ENCODE peak calls at places on chromosome 5, in six cellular contexts. R is MV-4-11, M is body of pancreas, D is HTR-8/SVneo, Z is HCEC 1CT, E is lung microvascular endothelial cell. Y is an unnamed sample.

GRCh38 chr5:180201051-180201987 is 7.7 kb downstream of the RASGEF1C start:
- DNase-seq in Z (no peak), D (peak; percentile 61), E (peak; percentile 53), M (peak; percentile 54), R (no peak), Y (peak; percentile 39)

GRCh38 chr5:52906845-52907244 is 82.3 kb upstream of the ITGA2 start:
- DNase-seq in E (no peak), D (no peak), Z (no peak), M (no peak), R (no peak), Y (no peak)

GRCh38 chr5:55022454-55022853 is 1.6 kb upstream of the GZMK start:
- DNase-seq in Z (no peak), E (no peak), D (no peak), M (no peak), R (no peak), Y (no peak)

GRCh38 chr5:160747963-160748362 is 104.0 kb downstream of the ATP10B start:
- DNase-seq in M (no peak), Z (no peak), D (no peak), E (no peak), R (no peak), Y (no peak)

GRCh38 chr5:171667341-171668096 is 118.1 kb upstream of the SMIM23 start:
- DNase-seq in M (peak; percentile 66), D (peak; percentile 69), E (peak; percentile 71), Z (no peak), R (no peak), Y (no peak)

GRCh38 chr5:14364096-14364495 is 217.5 kb upstream of the OTULINL start:
- DNase-seq in M (no peak), E (no peak), R (peak; percentile 9), Z (peak; percentile 8), D (no peak), Y (peak; percentile 51)

GRCh38 chr5:137621861-137622823 is 113.7 kb downstream of the KLHL3 start:
- DNase-seq in E (no peak), Z (peak; percentile 30), R (peak; percentile 53), D (peak; percentile 28), M (no peak), Y (no peak)

GRCh38 chr5:127925916-127926315 is 157.7 kb upstream of the SLC12A2 start:
- DNase-seq in Z (no peak), R (peak; percentile 71), E (no peak), D (no peak), M (peak; percentile 58), Y (no peak)

GRCh38 chr5:67065237-67065636 is 131.4 kb downstream of the CD180 start:
- DNase-seq in R (no peak), E (no peak), Z (no peak), M (no peak), D (no peak), Y (no peak)

Y was measured in erythroblast.